ENCODE peak calls at places on chromosomes 4 and X, in eight cellular contexts. Q, O, I, X, S, C, F and G are unnamed samples.

GRCh38 chr4:80446248-80446647 is 110.7 kb downstream of the CFAP299 start:
- DNase-seq in F (no peak), X (no peak), C (no peak), I (no peak), Q (no peak), O (no peak), S (no peak), G (no peak)

GRCh38 chr4:74258949-74259348 is 49.3 kb upstream of the EPGN start:
- DNase-seq in O (no peak), Q (no peak), S (peak; percentile 64), F (no peak), X (no peak), I (no peak), C (no peak), G (no peak)

GRCh38 chr4:176879370-176880116 is 86.8 kb upstream of the VEGFC start:
- DNase-seq in Q (no peak), O (no peak), X (no peak), I (no peak), C (peak; percentile 12), S (no peak), F (no peak), G (no peak)

GRCh38 chr4:187236491-187236890 is 512.8 kb upstream of the FAT1 start:
- DNase-seq in O (no peak), Q (no peak), I (no peak), X (no peak), C (no peak), F (no peak), S (no peak), G (no peak)

GRCh38 chr4:174591243-174592021 is 69.1 kb upstream of the HPGD start:
- DNase-seq in Q (no peak), I (no peak), O (no peak), F (no peak), X (no peak), S (no peak), C (peak; percentile 58), G (no peak)

GRCh38 chr4:1535926-1536578 is 129.8 kb upstream of the NKX1-1 start:
- DNase-seq in I (no peak), X (no peak), Q (no peak), C (no peak), S (no peak), O (no peak), F (no peak), G (no peak)

GRCh38 chr4:6696611-6697010 is 2.9 kb downstream of the S100P start:
- DNase-seq in O (no peak), S (no peak), Q (no peak), X (no peak), F (no peak), C (no peak), I (no peak), G (no peak)

GRCh38 chr4:174110180-174110579 is 173.3 kb downstream of the FBXO8 start:
- DNase-seq in S (no peak), C (no peak), X (no peak), I (no peak), Q (no peak), F (peak; percentile 56), O (no peak), G (no peak)

GRCh38 chrX:22053486-22053885 is 21.4 kb downstream of the PHEX start:
- DNase-seq in C (no peak), Q (no peak), I (no peak), F (no peak), X (no peak), S (no peak), O (no peak), G (no peak)

GRCh38 chrX:103828529-103828928 is 3.5 kb downstream of the RAB9B start:
- DNase-seq in S (no peak), Q (no peak), O (no peak), I (no peak), X (no peak), F (no peak), C (no peak), G (no peak)

GRCh38 chr4:17265139-17265538 is 246.8 kb downstream of the QDPR start:
- DNase-seq in O (no peak), Q (no peak), S (no peak), C (no peak), I (no peak), F (no peak), X (no peak), G (no peak)
- TF ChIP-seq POLR2A in O (no peak), Q (no peak), S (no peak), C (no peak), I (no peak), F (no peak), X (no peak), G (no peak)

GRCh38 chr4:53321988-53322289 is 43.9 kb downstream of the SCFD2 start:
- DNase-seq in X (no peak), C (no peak), F (no peak), O (no peak), Q (no peak), S (no peak), I (no peak), G (no peak)

GRCh38 chr4:53322696-53323095 is 43.2 kb downstream of the SCFD2 start:
- DNase-seq in Q (peak; percentile 82), C (no peak), X (no peak), F (no peak), S (no peak), O (no peak), I (no peak), G (no peak)

GRCh38 chr4:53326535-53326934 is 39.3 kb downstream of the SCFD2 start:
- DNase-seq in X (no peak), C (no peak), O (no peak), Q (no peak), I (no peak), S (no peak), F (no peak), G (no peak)

DNA sequence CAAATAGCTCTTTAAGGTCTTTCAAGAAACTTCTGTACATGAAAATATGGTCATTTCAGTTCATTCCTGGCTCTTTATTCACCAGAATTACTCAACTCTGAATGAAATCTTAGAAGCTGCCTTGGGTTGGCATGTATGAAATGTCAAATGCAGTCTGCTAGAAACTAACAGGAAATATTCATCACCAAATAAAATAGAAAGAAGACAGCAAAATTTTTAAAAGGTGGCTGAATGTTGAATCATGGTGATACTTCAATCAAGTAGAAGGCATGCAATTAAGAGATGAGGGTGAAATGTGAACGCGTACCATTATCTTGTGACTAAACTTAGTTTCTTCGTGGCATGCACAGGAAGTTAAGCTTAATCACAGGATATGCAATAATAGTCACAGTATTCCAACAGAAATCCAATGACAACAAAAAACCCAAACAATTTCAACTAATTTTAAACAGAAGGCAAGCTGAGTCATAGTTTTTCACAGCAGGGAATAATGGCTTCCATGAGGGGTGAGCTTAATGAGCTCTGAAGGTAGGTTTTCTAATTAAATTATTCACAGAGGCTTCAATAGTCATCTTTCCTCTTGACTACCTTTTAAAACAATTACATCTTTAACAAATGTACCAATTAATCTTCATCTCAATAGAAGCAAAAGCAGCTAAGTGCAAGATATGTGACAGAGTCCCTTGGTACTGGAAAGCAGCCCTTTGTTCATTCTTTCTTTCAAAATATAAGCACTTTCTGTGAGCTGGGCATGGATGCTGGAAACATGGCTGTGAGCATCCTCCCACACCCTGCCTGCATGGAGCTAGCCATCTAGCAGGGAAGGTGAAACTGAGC is 44.5 kb downstream of the SCFD2 start:
- DNase-seq in Q (no peak), C (peak; percentile 27), O (no peak), X (no peak), F (no peak), I (no peak), S (no peak), G (no peak)
- H3K4me3 ChIP-seq in Q (no peak overlapping the region), C (no peak overlapping the region), O (no peak overlapping the region), X (no peak overlapping the region), F (no peak overlapping the region), I (no peak overlapping the region), S (no peak overlapping the region), G (no peak overlapping the region)

GRCh38 chrX:138127314-138127713 is 561.4 kb downstream of the ZIC3 start:
- DNase-seq in I (no peak), C (no peak), Q (no peak), S (no peak), X (no peak), O (no peak), F (no peak), G (no peak)

DNA sequence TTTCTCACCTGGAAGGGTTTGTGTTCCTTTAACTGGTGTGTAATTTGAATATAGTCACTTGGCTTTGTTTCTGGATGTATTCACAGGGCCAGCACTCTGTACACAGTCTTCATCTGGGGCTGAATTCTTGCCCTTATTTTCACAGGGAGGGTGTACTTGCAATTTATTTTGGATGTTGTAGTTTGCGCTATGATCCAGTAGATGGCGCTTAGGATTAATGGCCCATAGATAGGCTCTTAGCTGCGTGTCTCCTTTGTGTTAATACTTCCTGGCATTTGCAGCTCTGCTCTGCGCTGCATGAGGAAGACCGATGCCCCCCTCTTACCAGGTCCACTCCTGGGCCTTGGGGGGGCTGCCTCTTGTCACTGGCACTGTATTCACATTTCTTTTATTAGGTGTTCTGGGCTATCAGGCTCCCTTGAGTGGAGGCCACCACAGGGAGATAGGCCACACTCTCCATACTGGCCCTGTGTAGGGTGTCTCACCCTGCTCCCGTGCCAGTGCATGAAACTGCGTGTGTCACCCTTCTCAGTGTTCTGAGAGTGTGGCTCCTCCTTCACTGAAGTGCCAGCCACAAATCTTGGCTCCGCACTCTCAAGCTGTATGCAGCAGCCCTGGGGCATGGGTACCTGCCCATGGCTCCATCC is 562.2 kb downstream of the ZIC3 start:
- DNase-seq in I (peak; percentile 5), O (no peak), F (no peak), S (no peak), C (peak; percentile 39), X (no peak), Q (peak; percentile 2), G (no peak)
- TF ChIP-seq CTCF in I (peak; percentile 42), O (peak; percentile 23), F (peak; percentile 43), S (peak; percentile 39), C (peak; percentile 58), X (no peak), Q (peak; percentile 56), G (no peak)

DNA sequence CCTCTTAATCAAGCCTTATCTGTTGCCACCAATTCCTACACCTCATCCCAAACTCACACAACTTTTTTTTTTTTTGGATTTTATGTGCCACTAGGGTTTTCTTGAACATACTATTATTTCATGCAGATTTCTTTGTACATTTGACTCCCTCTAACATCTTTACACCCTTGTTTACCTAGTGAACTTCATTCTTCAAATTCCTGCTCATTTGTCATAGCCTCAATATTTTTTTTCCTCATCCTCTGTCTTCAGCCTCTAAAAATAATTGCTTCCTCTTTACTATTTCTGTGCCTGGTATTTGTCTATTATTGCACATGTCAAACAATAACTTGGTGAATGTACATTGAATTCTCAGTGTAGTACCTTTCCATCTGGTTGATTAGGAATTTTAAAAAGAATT is 22.0 kb downstream of the NBDY start:
- DNase-seq in O (no peak), X (no peak), S (no peak), Q (no peak), F (no peak), I (no peak), C (no peak), G (no peak)
- TF ChIP-seq POLR2A in O (no peak), X (no peak), S (no peak), Q (no peak), F (no peak), I (no peak), C (no peak), G (no peak)